ENCODE peak calls at places on chromosomes 7 and 10, in four cellular contexts. U is GM06990, C is hepatocyte, N is NCI-H1092. H is an unnamed sample.

GRCh38 chr7:51455086-51455485 is 138.5 kb upstream of the COBL start:
- DNase-seq in U (no peak), C (no peak), N (no peak), H (no peak)

GRCh38 chr7:45656431-45656830 is 82.3 kb downstream of the ADCY1 start:
- DNase-seq in U (no peak), C (no peak), N (no peak), H (no peak)

GRCh38 chr7:123663200-123663599 is 7.5 kb downstream of the LMOD2 start:
- DNase-seq in U (no peak), C (no peak), N (no peak), H (no peak)

GRCh38 chr7:131110294-131111080 is 217.2 kb upstream of the MKLN1 start:
- DNase-seq in U (no peak), C (no peak), N (no peak), H (no peak)

GRCh38 chr10:63696205-63696604 is 175.0 kb downstream of the REEP3 start:
- DNase-seq in U (no peak), C (no peak), N (no peak), H (no peak)

GRCh38 chr7:77276120-77276519 is 76.5 kb upstream of the FGL2 start:
- DNase-seq in U (no peak), C (no peak), N (no peak), H (no peak)

GRCh38 chr10:86344281-86344680 is 22.3 kb downstream of the GRID1 start:
- DNase-seq in U (no peak), C (no peak), N (no peak), H (no peak)

GRCh38 chr7:134461921-134462320 is 3.0 kb upstream of the AKR1B1 start:
- DNase-seq in U (no peak), C (no peak), N (no peak), H (no peak)

GRCh38 chr7:134452991-134453473 is 5.9 kb downstream of the AKR1B1 start:
- DNase-seq in U (no peak), C (no peak), N (no peak), H (no peak)

GRCh38 chr7:30057741-30058140 is 29.5 kb downstream of the PLEKHA8 start:
- DNase-seq in U (no peak), C (no peak), N (no peak), H (no peak)

H was measured in activated CD4-positive, CD25-positive, alpha-beta regulatory T cell.